ENCODE peak calls at places on chromosome 3, in four cellular contexts. V is K562, U is GM12878, G is GM12891. H is an unnamed sample.

GRCh38 chr3:126900859-126901540 is 81.9 kb upstream of the PLXNA1 start:
- DNase-seq in V (no peak), U (no peak), G (no peak), H (no peak)

GRCh38 chr3:138093721-138094120 is 21.7 kb downstream of the DZIP1L start:
- DNase-seq in V (no peak), U (no peak), G (no peak), H (no peak)

GRCh38 chr3:45981321-45982038 is 14.1 kb downstream of the FYCO1 start:
- DNase-seq in V (peak), U (no peak), G (no peak), H (no peak)

GRCh38 chr3:69925506-69925905 is 74.0 kb upstream of the SAMMSON start:
- DNase-seq in V (no peak), U (no peak), G (no peak), H (no peak)

GRCh38 chr3:150960708-150961684 is 11.5 kb downstream of the CLRN1 start:
- DNase-seq in V (no peak), U (no peak), G (no peak), H (no peak)

GRCh38 chr3:10594915-10595314 is 89.5 kb upstream of the ATP2B2 start:
- DNase-seq in V (peak), U (peak), G (no peak), H (peak)

GRCh38 chr3:151156618-151157216 is 46.3 kb downstream of the GPR171 start:
- DNase-seq in V (peak), U (no peak), G (peak), H (peak)

GRCh38 chr3:24387000-24387399 is 107.7 kb downstream of the THRB start:
- DNase-seq in V (no peak), U (no peak), G (no peak), H (no peak)

GRCh38 chr3:70277304-70277703 is 35.1 kb downstream of the MDFIC2 start:
- DNase-seq in V (no peak), U (no peak), G (no peak), H (no peak)

GRCh38 chr3:11774296-11774877 is 72.3 kb downstream of the TAMM41 start:
- DNase-seq in V (peak), U (no peak), G (no peak), H (no peak)

GRCh38 chr3:37309945-37310665 is 135.7 kb upstream of the LRRFIP2 start:
- DNase-seq in V (no peak), U (no peak), G (no peak), H (peak)

GRCh38 chr3:140370686-140371085 is 307.2 kb upstream of the TRIM42 start:
- DNase-seq in V (no peak), U (no peak), G (no peak), H (no peak)

GRCh38 chr3:183583331-183584245 is 28.1 kb upstream of the KLHL6 start:
- DNase-seq in V (no peak), U (no peak), G (no peak), H (no peak)

GRCh38 chr3:186520957-186521842 is 23.0 kb downstream of the CRYGS start:
- DNase-seq in V (no peak), U (peak), G (no peak), H (no peak)

DNA sequence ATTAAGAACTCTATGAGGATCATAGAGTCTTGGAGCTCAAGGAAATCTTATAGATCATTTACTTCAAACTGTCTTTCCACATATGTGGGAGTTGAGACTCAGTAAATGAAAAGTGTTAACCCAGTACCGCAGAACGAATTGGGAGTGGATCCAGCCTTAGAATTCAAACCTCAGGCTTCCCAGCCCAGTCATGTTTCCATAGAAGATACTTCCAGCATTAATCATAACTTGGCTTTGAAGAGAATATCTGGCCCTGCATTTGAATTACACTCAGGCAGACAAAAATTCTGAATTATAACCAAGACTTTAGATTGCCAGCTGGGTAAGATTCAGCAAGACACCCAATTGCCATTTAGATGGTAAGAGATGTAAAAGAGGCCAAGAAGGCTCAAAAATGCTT is 972.0 kb downstream of the TUSC7 start:
- DNase-seq in V (no peak), U (no peak), G (no peak), H (no peak)
- TF ChIP-seq SPI1 in V (no peak), U (no peak), G (no peak), H (no peak)

GRCh38 chr3:133956982-133957381 is 61.3 kb upstream of the RAB6B start:
- DNase-seq in V (no peak), U (no peak), G (no peak), H (no peak)
- TF ChIP-seq SPI1 in V (no peak), U (no peak), G (no peak), H (no peak)

DNA sequence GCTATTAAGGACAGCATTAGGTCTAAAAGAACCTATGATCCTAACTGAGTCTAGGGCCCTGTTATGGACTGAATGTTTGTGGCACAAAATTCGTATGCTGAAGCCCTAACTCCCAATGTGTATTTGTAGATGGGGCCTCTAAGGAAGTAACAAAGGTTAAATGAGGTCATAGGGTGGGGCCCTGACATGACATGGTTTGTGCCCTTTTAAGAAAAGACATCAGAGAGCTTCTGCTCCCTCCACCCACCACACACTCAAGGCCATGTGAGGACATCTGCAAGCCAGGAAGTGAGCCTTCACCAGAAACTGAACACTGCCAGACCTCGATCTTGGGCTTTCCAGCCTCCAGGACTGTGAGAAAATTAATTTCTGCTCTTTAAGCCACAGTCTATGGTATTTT is 49.2 kb downstream of the PHC3 start:
- DNase-seq in V (peak), U (no peak), G (no peak), H (peak)
- TF ChIP-seq SPI1 in V (peak), U (no peak), G (peak), H (no peak)

DNA sequence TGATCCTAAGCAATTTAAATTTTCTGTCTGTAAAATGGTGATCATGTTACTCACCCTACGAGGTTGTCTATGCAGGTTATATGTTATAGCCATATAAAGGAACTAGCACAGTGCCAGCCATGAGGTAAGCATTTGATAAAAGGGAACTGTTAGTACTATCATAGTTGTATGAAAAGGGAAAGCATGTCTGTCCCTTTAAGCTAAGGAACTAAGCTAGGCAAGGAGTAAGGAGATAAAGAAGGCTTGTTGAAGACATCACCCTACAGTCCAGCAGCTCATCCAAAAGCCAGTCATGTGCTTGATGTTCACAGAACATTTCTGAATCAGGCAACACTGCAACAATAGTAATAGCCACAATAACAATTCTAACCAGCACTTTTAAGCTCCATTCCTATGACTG is 243.9 kb downstream of the ZBTB20 start:
- DNase-seq in V (no peak), U (no peak), G (no peak), H (no peak)
- TF ChIP-seq SPI1 in V (no peak), U (no peak), G (no peak), H (peak)

GRCh38 chr3:194404365-194405140 is 5.5 kb upstream of the GP5 start:
- DNase-seq in V (peak), U (no peak), G (no peak), H (peak)
- TF ChIP-seq SPI1 in V (no peak), U (no peak), G (no peak), H (no peak)

DNA sequence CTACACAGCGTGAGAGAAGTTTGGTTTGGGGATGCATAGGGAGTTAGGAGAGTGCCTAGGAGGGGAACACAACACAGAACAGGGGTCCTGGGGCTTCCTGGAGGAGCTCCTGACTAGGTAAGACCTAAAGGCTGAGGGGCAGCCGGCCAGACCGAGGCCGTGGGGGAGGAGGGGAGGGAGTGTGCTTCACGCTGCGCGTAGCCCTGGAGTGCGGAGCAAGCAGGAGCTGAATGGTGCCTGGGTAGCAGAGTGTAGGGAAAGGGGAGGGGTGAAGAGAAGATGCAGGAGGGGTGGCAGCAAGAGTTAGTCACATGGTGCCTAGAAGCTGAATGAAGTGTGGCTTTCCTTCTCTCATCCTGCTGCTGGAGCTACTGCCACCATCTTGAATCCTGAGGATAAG is 32.4 kb upstream of the HHATL start:
- DNase-seq in V (no peak), U (no peak), G (no peak), H (no peak)
- TF ChIP-seq SPI1 in V (no peak), U (no peak), G (no peak), H (no peak)

GRCh38 chr3:59451800-59452741 is 402.2 kb upstream of the CFAP20DC start:
- DNase-seq in V (no peak), U (no peak), G (no peak), H (no peak)
- TF ChIP-seq SPI1 in V (no peak), U (no peak), G (no peak), H (no peak)

DNA sequence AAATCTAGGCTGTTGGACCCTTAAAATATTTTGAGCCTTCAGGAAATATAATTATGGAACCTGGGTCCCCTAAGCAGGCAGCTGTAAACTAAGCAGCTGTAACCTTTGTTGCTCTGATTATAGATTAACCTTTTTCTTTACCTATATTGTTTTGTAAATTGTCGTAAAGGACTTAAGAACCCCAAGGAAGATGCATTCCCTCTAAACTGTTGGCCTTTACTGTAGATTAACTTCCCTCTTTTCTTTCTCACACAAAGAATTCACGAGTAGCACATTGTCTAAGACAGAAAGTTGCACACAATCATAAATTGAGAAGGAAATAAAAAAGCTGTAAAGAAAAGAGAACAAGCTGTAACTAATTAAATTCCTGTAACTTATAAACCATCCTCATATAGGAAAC is 877.3 kb downstream of the ROBO2 start:
- DNase-seq in V (no peak), U (no peak), G (no peak), H (no peak)
- TF ChIP-seq SPI1 in V (no peak), U (no peak), G (no peak), H (no peak)

GRCh38 chr3:36297195-36297594 is 83.1 kb upstream of the STAC start:
- DNase-seq in V (no peak), U (no peak), G (no peak), H (no peak)

GRCh38 chr3:36298188-36298587 is 82.1 kb upstream of the STAC start:
- DNase-seq in V (no peak), U (no peak), G (no peak), H (no peak)

DNA sequence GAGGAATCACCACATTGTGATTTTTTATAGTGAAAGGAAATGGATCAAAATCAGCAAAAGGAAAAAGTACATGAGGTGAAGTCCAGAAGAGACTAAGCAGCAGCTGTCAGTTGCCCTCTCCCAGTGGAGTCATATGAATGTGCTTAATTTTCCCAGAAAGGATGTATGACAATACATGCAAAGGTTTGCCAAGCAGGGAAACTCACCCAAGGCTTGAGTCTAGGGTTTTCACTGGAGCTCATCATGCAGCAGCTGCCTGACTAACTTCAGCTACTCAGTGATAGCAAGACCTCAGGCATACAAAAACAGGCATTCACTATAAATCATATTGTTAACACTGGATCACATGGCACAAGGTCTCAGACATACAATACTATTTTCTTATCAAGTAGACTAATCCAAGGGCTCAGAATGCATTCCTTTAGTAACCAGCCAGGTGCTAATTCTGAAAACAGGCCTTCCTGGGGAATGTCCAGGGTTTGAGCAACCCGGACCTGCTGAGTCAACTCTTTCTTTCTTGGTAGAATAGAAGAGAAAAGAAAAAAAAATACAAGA is 85.0 kb upstream of the STAC start:
- DNase-seq in V (no peak), U (no peak), G (no peak), H (no peak)
- TF ChIP-seq SPI1 in V (no peak), U (no peak), G (no peak), H (no peak)

H was measured in HL-60.